ENCODE peak calls at places on chromosomes 16 and 17, in seven cellular contexts. One of them, this sample, is unnamed. For H3K4me1 and H3K36me3, the result is how much of the 10 kb centered on the place peaks cover.

GRCh38 chr16:3266873-3267537 is 10.6 kb upstream of the MEFV start:
- DNase-seq in neuronal stem cell: no peak
- DNase-seq in neural progenitor cell: peak
- DNase-seq in tibial artery: no peak
- DNase-seq in colonic mucosa: no peak
- DNase-seq in fibroblast of lung: peak
- DNase-seq in GM23248: peak
- DNase-seq in this sample: peak

GRCh38 chr17:57294629-57295501 is 38.5 kb downstream of the MSI2 start:
- DNase-seq in colonic mucosa: no peak
- DNase-seq in neural progenitor cell: no peak
- DNase-seq in tibial artery: no peak
- DNase-seq in fibroblast of lung: peak
- DNase-seq in neuronal stem cell: no peak
- DNase-seq in GM23248: no peak
- DNase-seq in this sample: no peak

GRCh38 chr17:17391575-17392370 is 85.0 kb upstream of the MED9 start:
- DNase-seq in tibial artery: no peak
- DNase-seq in neuronal stem cell: no peak
- DNase-seq in colonic mucosa: no peak
- DNase-seq in fibroblast of lung: peak
- DNase-seq in neural progenitor cell: no peak
- DNase-seq in GM23248: peak
- DNase-seq in this sample: peak

GRCh38 chr17:40522961-40523310 is 21.5 kb upstream of the TNS4 start:
- DNase-seq in neuronal stem cell: no peak
- DNase-seq in colonic mucosa: no peak
- DNase-seq in GM23248: no peak
- DNase-seq in neural progenitor cell: no peak
- DNase-seq in fibroblast of lung: no peak
- DNase-seq in tibial artery: peak
- DNase-seq in this sample: peak

GRCh38 chr16:67943619-67944503 is at the start of gene LCAT:
- DNase-seq in fibroblast of lung: peak
- DNase-seq in tibial artery: peak
- DNase-seq in GM23248: no peak
- DNase-seq in neural progenitor cell: peak
- DNase-seq in neuronal stem cell: no peak
- DNase-seq in colonic mucosa: no peak
- DNase-seq in this sample: peak

GRCh38 chr16:49455181-49455990 is 81.8 kb downstream of the C16orf78 start:
- DNase-seq in colonic mucosa: no peak
- DNase-seq in neuronal stem cell: no peak
- DNase-seq in neural progenitor cell: no peak
- DNase-seq in GM23248: no peak
- DNase-seq in fibroblast of lung: no peak
- DNase-seq in tibial artery: peak
- DNase-seq in this sample: no peak

GRCh38 chr16:88566158-88566557 is 4.0 kb upstream of the ZC3H18 start:
- DNase-seq in colonic mucosa: no peak
- DNase-seq in fibroblast of lung: peak
- DNase-seq in neuronal stem cell: peak
- DNase-seq in GM23248: peak
- DNase-seq in tibial artery: no peak
- DNase-seq in neural progenitor cell: no peak
- DNase-seq in this sample: no peak

GRCh38 chr17:34728771-34729310 is 149.5 kb downstream of the TMEM132E start:
- DNase-seq in neural progenitor cell: no peak
- DNase-seq in GM23248: no peak
- DNase-seq in tibial artery: peak
- DNase-seq in neuronal stem cell: no peak
- DNase-seq in fibroblast of lung: no peak
- DNase-seq in colonic mucosa: no peak
- DNase-seq in this sample: no peak

GRCh38 chr17:64448665-64449512 is at the start of gene MILR1:
- DNase-seq in fibroblast of lung: peak
- DNase-seq in neural progenitor cell: no peak
- DNase-seq in GM23248: peak
- DNase-seq in tibial artery: peak
- DNase-seq in neuronal stem cell: no peak
- DNase-seq in colonic mucosa: peak
- DNase-seq in this sample: no peak

GRCh38 chr16:64321881-64322280 is 800.0 kb downstream of the CDH11 start:
- DNase-seq in neural progenitor cell: no peak
- DNase-seq in tibial artery: no peak
- DNase-seq in neuronal stem cell: no peak
- DNase-seq in GM23248: no peak
- DNase-seq in fibroblast of lung: no peak
- DNase-seq in colonic mucosa: no peak
- DNase-seq in this sample: no peak

GRCh38 chr16:77450790-77451487 is 16.1 kb upstream of the ADAMTS18 start:
- DNase-seq in neural progenitor cell: no peak
- DNase-seq in GM23248: no peak
- DNase-seq in colonic mucosa: no peak
- DNase-seq in tibial artery: no peak
- DNase-seq in fibroblast of lung: no peak
- DNase-seq in neuronal stem cell: no peak
- DNase-seq in this sample: no peak

GRCh38 chr16:56932588-56933265 is 785 bp downstream of the HERPUD1 start:
- DNase-seq in neuronal stem cell: peak
- DNase-seq in GM23248: peak
- DNase-seq in tibial artery: peak
- DNase-seq in fibroblast of lung: peak
- DNase-seq in neural progenitor cell: peak
- DNase-seq in colonic mucosa: peak
- DNase-seq in this sample: peak

GRCh38 chr16:89407925-89408300 is 82.4 kb downstream of the ANKRD11 start:
- DNase-seq in tibial artery: no peak
- DNase-seq in GM23248: peak
- DNase-seq in colonic mucosa: no peak
- DNase-seq in neural progenitor cell: no peak
- DNase-seq in neuronal stem cell: no peak
- DNase-seq in fibroblast of lung: no peak
- DNase-seq in this sample: peak

GRCh38 chr17:41666336-41666680 is 22.4 kb upstream of the EIF1 start:
- DNase-seq in fibroblast of lung: peak
- DNase-seq in colonic mucosa: peak
- DNase-seq in tibial artery: no peak
- DNase-seq in GM23248: peak
- DNase-seq in neural progenitor cell: peak
- DNase-seq in neuronal stem cell: peak
- DNase-seq in this sample: peak

GRCh38 chr17:68821860-68822693 is 133.1 kb downstream of the ABCA8 start:
- DNase-seq in fibroblast of lung: peak
- DNase-seq in neural progenitor cell: no peak
- DNase-seq in GM23248: peak
- DNase-seq in neuronal stem cell: no peak
- DNase-seq in colonic mucosa: no peak
- DNase-seq in tibial artery: no peak
- DNase-seq in this sample: no peak

DNA sequence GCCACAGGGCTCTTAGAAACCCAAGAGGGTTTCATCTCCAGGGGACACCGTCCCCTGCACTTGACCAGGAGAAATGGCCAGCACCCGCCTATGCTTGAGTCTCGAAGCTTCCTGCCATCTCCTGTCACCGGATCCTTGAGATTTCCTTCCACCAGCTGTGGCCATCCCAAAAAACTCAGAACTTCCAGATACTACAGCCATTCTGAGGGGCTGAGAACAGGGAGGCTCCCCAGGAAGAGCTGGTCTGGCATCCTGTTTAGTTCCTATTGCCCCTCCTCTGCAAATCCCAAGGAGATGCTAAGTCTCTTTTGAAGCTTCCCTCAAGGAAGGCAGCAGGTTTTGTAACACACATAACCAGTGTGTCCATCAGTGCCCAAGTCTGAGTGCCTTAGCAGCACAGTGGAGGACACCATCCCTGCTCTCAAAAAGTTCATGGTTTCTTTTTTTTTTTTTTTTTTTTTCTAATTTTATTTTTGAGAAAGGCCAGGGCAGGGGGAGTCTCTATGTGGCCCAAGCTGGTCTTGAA is 2.0 kb downstream of the UBALD2 start:
- DNase-seq in colonic mucosa: no peak
- DNase-seq in neuronal stem cell: no peak
- DNase-seq in tibial artery: no peak
- DNase-seq in fibroblast of lung: no peak
- DNase-seq in neural progenitor cell: no peak
- DNase-seq in GM23248: no peak
- DNase-seq in this sample: no peak
- H3K4me3 ChIP-seq in colonic mucosa: peak
- H3K4me3 ChIP-seq in neuronal stem cell: peak
- H3K4me3 ChIP-seq in tibial artery: peak
- H3K4me3 ChIP-seq in fibroblast of lung: peak
- H3K4me3 ChIP-seq in neural progenitor cell: peak
- H3K4me3 ChIP-seq in GM23248: peak
- H3K4me3 ChIP-seq in this sample: no peak

GRCh38 chr16:75263963-75264445 is 12.6 kb upstream of the BCAR1 start:
- DNase-seq in neuronal stem cell: no peak
- DNase-seq in GM23248: peak
- DNase-seq in colonic mucosa: no peak
- DNase-seq in fibroblast of lung: no peak
- DNase-seq in neural progenitor cell: no peak
- DNase-seq in tibial artery: peak
- DNase-seq in this sample: no peak

GRCh38 chr16:75265911-75266701 is 14.7 kb upstream of the BCAR1 start:
- DNase-seq in neural progenitor cell: peak
- DNase-seq in fibroblast of lung: no peak
- DNase-seq in colonic mucosa: peak
- DNase-seq in neuronal stem cell: peak
- DNase-seq in tibial artery: peak
- DNase-seq in GM23248: peak
- DNase-seq in this sample: peak

GRCh38 chr16:75266738-75267630 is 15.6 kb upstream of the BCAR1 start:
- DNase-seq in GM23248: no peak
- DNase-seq in neural progenitor cell: no peak
- DNase-seq in neuronal stem cell: no peak
- DNase-seq in colonic mucosa: no peak
- DNase-seq in tibial artery: no peak
- DNase-seq in fibroblast of lung: no peak
- DNase-seq in this sample: no peak

GRCh38 chr16:75264531-75264998 is 13.1 kb upstream of the BCAR1 start:
- DNase-seq in colonic mucosa: no peak
- DNase-seq in neural progenitor cell: no peak
- DNase-seq in neuronal stem cell: no peak
- DNase-seq in fibroblast of lung: no peak
- DNase-seq in tibial artery: no peak
- DNase-seq in GM23248: peak
- DNase-seq in this sample: peak

GRCh38 chr16:75264999-75265910 is 13.8 kb upstream of the BCAR1 start:
- DNase-seq in fibroblast of lung: no peak
- DNase-seq in tibial artery: peak
- DNase-seq in neural progenitor cell: no peak
- DNase-seq in neuronal stem cell: no peak
- DNase-seq in GM23248: peak
- DNase-seq in colonic mucosa: peak
- DNase-seq in this sample: peak
- H3K4me1 ChIP-seq in fibroblast of lung: under half
- H3K4me1 ChIP-seq in tibial artery: under half
- H3K4me1 ChIP-seq in neural progenitor cell: under half
- H3K4me1 ChIP-seq in neuronal stem cell: under half
- H3K4me1 ChIP-seq in GM23248: under half
- H3K4me1 ChIP-seq in colonic mucosa: under half
- H3K4me1 ChIP-seq in this sample: under half

DNA sequence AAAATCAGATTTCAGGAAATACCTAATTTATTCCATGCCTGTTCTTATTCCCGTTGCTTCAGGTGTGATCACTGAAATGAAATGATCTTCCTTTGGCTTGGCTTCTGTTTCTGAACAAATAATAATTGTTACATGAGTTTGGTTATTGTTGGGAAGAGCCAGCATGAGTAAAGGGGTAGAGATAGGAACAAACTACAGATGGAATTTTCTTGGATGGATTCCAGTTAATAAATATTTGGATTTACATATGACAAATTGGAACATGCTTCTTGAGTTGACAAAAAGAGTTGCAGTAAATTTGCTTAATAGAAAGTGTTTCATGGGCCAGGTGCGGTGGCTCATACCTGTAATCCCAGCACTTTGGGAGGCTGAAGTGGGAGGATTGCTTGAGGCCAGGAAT is 28.2 kb downstream of the TAC4 start:
- DNase-seq in neural progenitor cell: no peak
- DNase-seq in fibroblast of lung: no peak
- DNase-seq in GM23248: no peak
- DNase-seq in neuronal stem cell: no peak
- DNase-seq in tibial artery: no peak
- DNase-seq in colonic mucosa: no peak
- DNase-seq in this sample: no peak
- H3K36me3 ChIP-seq in neural progenitor cell: under half
- H3K36me3 ChIP-seq in fibroblast of lung: under half
- H3K36me3 ChIP-seq in GM23248: under half
- H3K36me3 ChIP-seq in neuronal stem cell: half or more
- H3K36me3 ChIP-seq in tibial artery: half or more
- H3K36me3 ChIP-seq in colonic mucosa: under half
- H3K36me3 ChIP-seq in this sample: under half

GRCh38 chr16:81275795-81276194 is 37.3 kb downstream of the BCO1 start:
- DNase-seq in colonic mucosa: peak
- DNase-seq in neuronal stem cell: no peak
- DNase-seq in fibroblast of lung: no peak
- DNase-seq in neural progenitor cell: no peak
- DNase-seq in GM23248: no peak
- DNase-seq in tibial artery: no peak
- DNase-seq in this sample: no peak

GRCh38 chr16:81275064-81275532 is 36.6 kb downstream of the BCO1 start:
- DNase-seq in colonic mucosa: peak
- DNase-seq in neural progenitor cell: no peak
- DNase-seq in GM23248: no peak
- DNase-seq in tibial artery: no peak
- DNase-seq in neuronal stem cell: no peak
- DNase-seq in fibroblast of lung: no peak
- DNase-seq in this sample: no peak

GRCh38 chr16:81277681-81278080 is 37.1 kb upstream of the GAN start:
- DNase-seq in colonic mucosa: peak
- DNase-seq in fibroblast of lung: no peak
- DNase-seq in GM23248: no peak
- DNase-seq in neuronal stem cell: no peak
- DNase-seq in neural progenitor cell: no peak
- DNase-seq in tibial artery: no peak
- DNase-seq in this sample: no peak

GRCh38 chr16:81276323-81276722 is 37.8 kb downstream of the BCO1 start:
- DNase-seq in neural progenitor cell: no peak
- DNase-seq in tibial artery: no peak
- DNase-seq in fibroblast of lung: no peak
- DNase-seq in GM23248: no peak
- DNase-seq in neuronal stem cell: no peak
- DNase-seq in colonic mucosa: no peak
- DNase-seq in this sample: no peak

DNA sequence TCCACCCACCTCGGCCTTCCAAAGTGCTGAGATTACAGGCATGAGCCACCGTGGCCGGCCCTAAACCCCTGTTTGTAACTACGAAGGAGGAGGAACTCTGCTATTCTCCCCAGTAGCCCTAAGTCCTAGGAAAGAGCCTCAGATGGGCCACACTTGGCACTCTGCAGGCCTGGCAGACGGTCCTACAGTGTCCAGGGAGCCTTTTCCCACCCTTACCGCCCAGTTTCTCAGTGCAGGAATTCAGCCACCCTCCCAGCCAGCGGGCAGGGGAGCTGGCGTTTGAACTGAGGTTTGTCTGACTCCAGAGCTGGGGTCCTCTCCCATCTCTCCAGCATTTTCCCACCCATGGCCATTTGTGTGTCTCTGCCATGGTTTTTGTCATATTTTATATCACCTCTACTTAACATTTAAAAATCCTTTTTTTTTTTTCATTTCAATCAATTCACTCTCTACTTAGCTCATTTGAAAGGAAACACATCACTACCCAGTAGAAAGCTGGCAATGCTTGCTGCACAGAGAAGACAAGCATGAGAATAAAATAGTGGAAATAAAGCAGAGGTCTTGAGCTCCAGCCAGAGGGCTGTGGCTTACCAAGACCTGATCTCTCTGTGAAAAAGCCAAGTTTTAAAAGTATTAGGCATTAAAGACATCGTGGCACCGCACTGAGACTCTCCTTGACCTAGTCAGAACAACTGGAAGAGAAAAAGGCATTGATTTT is 34.9 kb downstream of the BCO1 start:
- DNase-seq in fibroblast of lung: peak
- DNase-seq in neural progenitor cell: no peak
- DNase-seq in colonic mucosa: no peak
- DNase-seq in tibial artery: no peak
- DNase-seq in GM23248: no peak
- DNase-seq in neuronal stem cell: no peak
- DNase-seq in this sample: no peak
- H3K4me3 ChIP-seq in fibroblast of lung: no peak
- H3K4me3 ChIP-seq in neural progenitor cell: no peak
- H3K4me3 ChIP-seq in colonic mucosa: no peak
- H3K4me3 ChIP-seq in tibial artery: no peak
- H3K4me3 ChIP-seq in GM23248: no peak
- H3K4me3 ChIP-seq in neuronal stem cell: no peak
- H3K4me3 ChIP-seq in this sample: no peak

This sample was measured in aorta.